ENCODE peak calls at places on chromosome 10, in six cellular contexts. One of them, this sample, is unnamed. For H3K4me1 and H3K9me3, the result is how much of the 10 kb centered on the place peaks cover.

GRCh38 chr10:78754269-78755074 is 314.3 kb upstream of the ZMIZ1 start:
- DNase-seq in OCI-LY7: no peak
- DNase-seq in DND-41: no peak
- DNase-seq in astrocyte: peak
- DNase-seq in pancreas: no peak
- DNase-seq in iPS DF 6.9: no peak
- DNase-seq in this sample: no peak

GRCh38 chr10:62172465-62172864 is 96.2 kb downstream of the RTKN2 start:
- DNase-seq in OCI-LY7: no peak
- DNase-seq in DND-41: no peak
- DNase-seq in astrocyte: no peak
- DNase-seq in pancreas: no peak
- DNase-seq in iPS DF 6.9: no peak
- DNase-seq in this sample: no peak

GRCh38 chr10:70223728-70224127 is 9.5 kb downstream of the PPA1 start:
- DNase-seq in DND-41: no peak
- DNase-seq in iPS DF 6.9: no peak
- DNase-seq in OCI-LY7: no peak
- DNase-seq in astrocyte: no peak
- DNase-seq in pancreas: no peak
- DNase-seq in this sample: no peak

GRCh38 chr10:116974442-116975005 is 30.5 kb downstream of the SHTN1 start:
- DNase-seq in OCI-LY7: no peak
- DNase-seq in DND-41: no peak
- DNase-seq in pancreas: no peak
- DNase-seq in astrocyte: peak
- DNase-seq in iPS DF 6.9: no peak
- DNase-seq in this sample: no peak

GRCh38 chr10:97297556-97298222 is 5.3 kb upstream of the ARHGAP19 start:
- DNase-seq in DND-41: no peak
- DNase-seq in OCI-LY7: no peak
- DNase-seq in pancreas: no peak
- DNase-seq in iPS DF 6.9: no peak
- DNase-seq in astrocyte: no peak
- DNase-seq in this sample: no peak

GRCh38 chr10:47062801-47063200 is 151.6 kb downstream of the PTPN20 start:
- DNase-seq in DND-41: no peak
- DNase-seq in astrocyte: no peak
- DNase-seq in pancreas: no peak
- DNase-seq in iPS DF 6.9: peak
- DNase-seq in OCI-LY7: no peak
- DNase-seq in this sample: no peak

GRCh38 chr10:36450385-36450784 is 675.0 kb upstream of the ANKRD30A start:
- DNase-seq in iPS DF 6.9: no peak
- DNase-seq in OCI-LY7: no peak
- DNase-seq in astrocyte: peak
- DNase-seq in pancreas: no peak
- DNase-seq in DND-41: no peak
- DNase-seq in this sample: peak

GRCh38 chr10:83603708-83604107 is 535.6 kb upstream of the GHITM start:
- DNase-seq in astrocyte: peak
- DNase-seq in iPS DF 6.9: no peak
- DNase-seq in pancreas: no peak
- DNase-seq in OCI-LY7: no peak
- DNase-seq in DND-41: no peak
- DNase-seq in this sample: no peak

GRCh38 chr10:131070856-131071255 is 240.7 kb downstream of the TCERG1L start:
- DNase-seq in iPS DF 6.9: no peak
- DNase-seq in OCI-LY7: no peak
- DNase-seq in astrocyte: no peak
- DNase-seq in pancreas: no peak
- DNase-seq in DND-41: no peak
- DNase-seq in this sample: no peak

GRCh38 chr10:22475857-22476600 is 130.7 kb downstream of the SPAG6 start:
- DNase-seq in iPS DF 6.9: no peak
- DNase-seq in astrocyte: no peak
- DNase-seq in OCI-LY7: no peak
- DNase-seq in pancreas: no peak
- DNase-seq in DND-41: no peak
- DNase-seq in this sample: no peak

GRCh38 chr10:7908541-7909210 is 90.4 kb downstream of the TAF3 start:
- DNase-seq in OCI-LY7: no peak
- DNase-seq in pancreas: peak
- DNase-seq in DND-41: peak
- DNase-seq in astrocyte: peak
- DNase-seq in iPS DF 6.9: no peak
- DNase-seq in this sample: no peak

GRCh38 chr10:115826391-115826790 is 446.6 kb downstream of the GFRA1 start:
- DNase-seq in DND-41: no peak
- DNase-seq in OCI-LY7: no peak
- DNase-seq in iPS DF 6.9: no peak
- DNase-seq in pancreas: no peak
- DNase-seq in astrocyte: peak
- DNase-seq in this sample: no peak

DNA sequence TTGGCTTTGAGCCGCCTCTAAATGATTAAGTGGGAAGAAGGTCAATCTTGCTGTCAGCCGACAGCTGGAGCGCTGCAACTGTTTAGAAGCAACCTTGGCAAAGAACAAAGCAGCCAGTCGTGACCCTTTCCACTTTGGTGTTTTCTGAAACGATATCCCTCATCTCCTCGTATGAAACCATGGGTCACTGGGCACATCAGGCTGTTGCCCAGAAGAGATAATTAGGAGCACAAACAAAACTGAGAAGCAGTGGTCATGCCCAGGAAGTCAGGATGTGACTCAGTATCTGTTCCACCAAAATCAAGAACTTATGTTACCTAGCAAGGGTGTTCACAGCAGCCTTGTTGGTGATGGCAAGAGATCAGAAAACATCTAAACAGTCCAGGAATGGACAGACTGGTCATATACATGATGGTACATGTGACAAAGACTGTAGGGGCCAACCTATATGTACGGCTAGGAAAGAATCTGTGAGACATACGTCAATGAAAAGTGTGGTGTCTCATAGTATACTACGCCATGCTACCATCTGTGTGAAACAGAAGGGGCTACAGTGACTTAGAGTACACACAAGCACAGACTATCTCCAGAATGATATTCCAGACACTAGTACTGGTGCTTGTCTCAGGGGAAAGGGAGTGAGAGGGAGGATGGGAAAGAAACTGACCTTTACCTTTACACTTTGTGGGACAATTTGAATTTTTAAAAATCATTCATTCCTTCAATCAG is 22.4 kb downstream of the STN1 start:
- DNase-seq in OCI-LY7: no peak
- DNase-seq in pancreas: no peak
- DNase-seq in iPS DF 6.9: no peak
- DNase-seq in astrocyte: peak
- DNase-seq in DND-41: no peak
- DNase-seq in this sample: no peak
- H3K4me1 ChIP-seq in OCI-LY7: under half
- H3K4me1 ChIP-seq in pancreas: under half
- H3K4me1 ChIP-seq in iPS DF 6.9: under half
- H3K4me1 ChIP-seq in astrocyte: under half
- H3K4me1 ChIP-seq in DND-41: under half
- H3K4me1 ChIP-seq in this sample: under half

DNA sequence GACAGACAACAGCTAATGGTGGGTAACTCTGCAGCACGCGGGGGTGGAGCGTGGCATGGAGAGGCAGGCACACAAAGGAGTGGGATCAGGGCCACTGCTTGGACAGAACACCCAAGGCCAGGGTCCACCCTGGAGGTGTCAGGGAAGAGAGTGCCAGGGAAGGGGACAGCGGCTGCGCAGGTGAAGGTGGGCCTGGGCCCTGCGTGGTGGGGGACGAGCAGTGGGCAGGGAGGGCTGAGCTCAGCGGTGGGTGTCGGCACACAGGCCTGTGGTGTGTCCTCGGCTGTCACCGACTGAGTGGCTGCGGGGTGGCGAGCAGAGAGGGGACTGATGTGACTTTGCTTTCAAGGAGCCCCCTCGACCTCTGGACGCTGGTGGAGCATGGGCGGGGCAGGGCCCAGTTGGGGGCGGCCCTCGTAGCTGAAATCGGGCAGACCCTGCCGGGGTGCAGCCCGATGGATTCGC is 8.4 kb upstream of the SCART1 start:
- DNase-seq in OCI-LY7: no peak
- DNase-seq in astrocyte: no peak
- DNase-seq in pancreas: no peak
- DNase-seq in DND-41: no peak
- DNase-seq in iPS DF 6.9: no peak
- DNase-seq in this sample: no peak
- H3K9me3 ChIP-seq in OCI-LY7: under half
- H3K9me3 ChIP-seq in astrocyte: under half
- H3K9me3 ChIP-seq in pancreas: under half
- H3K9me3 ChIP-seq in DND-41: under half
- H3K9me3 ChIP-seq in iPS DF 6.9: under half
- H3K9me3 ChIP-seq in this sample: under half

GRCh38 chr10:73779018-73779417 is 2.8 kb upstream of the CHCHD1 start:
- DNase-seq in pancreas: no peak
- DNase-seq in OCI-LY7: no peak
- DNase-seq in iPS DF 6.9: no peak
- DNase-seq in astrocyte: no peak
- DNase-seq in DND-41: no peak
- DNase-seq in this sample: no peak

GRCh38 chr10:73780966-73781365 is 882 bp upstream of the CHCHD1 start:
- DNase-seq in astrocyte: no peak
- DNase-seq in DND-41: no peak
- DNase-seq in iPS DF 6.9: no peak
- DNase-seq in pancreas: no peak
- DNase-seq in OCI-LY7: peak
- DNase-seq in this sample: no peak

GRCh38 chr10:73779539-73780197 is 2.2 kb upstream of the CHCHD1 start:
- DNase-seq in iPS DF 6.9: no peak
- DNase-seq in OCI-LY7: no peak
- DNase-seq in astrocyte: no peak
- DNase-seq in DND-41: no peak
- DNase-seq in pancreas: no peak
- DNase-seq in this sample: no peak

GRCh38 chr10:73781548-73781878 is 335 bp upstream of the CHCHD1 start:
- DNase-seq in OCI-LY7: no peak
- DNase-seq in pancreas: no peak
- DNase-seq in astrocyte: no peak
- DNase-seq in DND-41: no peak
- DNase-seq in iPS DF 6.9: no peak
- DNase-seq in this sample: no peak

DNA sequence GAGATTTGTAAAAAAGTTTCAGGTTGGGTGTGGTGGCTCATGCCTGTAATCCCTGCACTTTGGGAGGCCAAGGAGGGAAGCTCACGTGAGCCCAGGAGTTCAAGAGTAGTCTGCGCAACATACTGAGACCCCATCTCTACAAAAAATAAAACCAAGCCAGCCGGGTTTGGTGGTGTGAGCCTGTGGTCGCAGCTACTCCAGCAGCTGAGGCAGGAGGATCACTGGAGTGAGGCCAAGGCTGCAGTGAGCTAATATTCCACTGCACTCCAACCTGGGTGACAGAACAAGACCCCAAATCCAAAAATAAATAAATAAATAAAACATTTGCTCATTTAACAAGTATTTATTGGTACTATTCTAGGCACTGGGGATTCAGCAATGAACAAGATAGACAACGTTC is 1.5 kb upstream of the CHCHD1 start:
- DNase-seq in astrocyte: no peak
- DNase-seq in OCI-LY7: no peak
- DNase-seq in pancreas: no peak
- DNase-seq in iPS DF 6.9: no peak
- DNase-seq in DND-41: no peak
- DNase-seq in this sample: no peak
- H3K4me3 ChIP-seq in astrocyte: peak
- H3K4me3 ChIP-seq in OCI-LY7: peak
- H3K4me3 ChIP-seq in pancreas: no peak
- H3K4me3 ChIP-seq in iPS DF 6.9: no peak
- H3K4me3 ChIP-seq in DND-41: no peak
- H3K4me3 ChIP-seq in this sample: no peak

GRCh38 chr10:93461124-93461806 is 20.9 kb downstream of the MYOF start:
- DNase-seq in astrocyte: peak
- DNase-seq in OCI-LY7: peak
- DNase-seq in DND-41: no peak
- DNase-seq in iPS DF 6.9: no peak
- DNase-seq in pancreas: no peak
- DNase-seq in this sample: no peak

GRCh38 chr10:93463723-93464511 is 18.2 kb downstream of the MYOF start:
- DNase-seq in pancreas: no peak
- DNase-seq in OCI-LY7: no peak
- DNase-seq in DND-41: no peak
- DNase-seq in iPS DF 6.9: no peak
- DNase-seq in astrocyte: peak
- DNase-seq in this sample: no peak

GRCh38 chr10:93462371-93462770 is 19.8 kb downstream of the MYOF start:
- DNase-seq in astrocyte: no peak
- DNase-seq in DND-41: no peak
- DNase-seq in OCI-LY7: no peak
- DNase-seq in iPS DF 6.9: no peak
- DNase-seq in pancreas: no peak
- DNase-seq in this sample: no peak

GRCh38 chr10:93462881-93463280 is 19.3 kb downstream of the MYOF start:
- DNase-seq in astrocyte: peak
- DNase-seq in iPS DF 6.9: no peak
- DNase-seq in OCI-LY7: peak
- DNase-seq in pancreas: no peak
- DNase-seq in DND-41: no peak
- DNase-seq in this sample: no peak

GRCh38 chr10:93461807-93462178 is 20.3 kb downstream of the MYOF start:
- DNase-seq in iPS DF 6.9: no peak
- DNase-seq in astrocyte: peak
- DNase-seq in DND-41: no peak
- DNase-seq in OCI-LY7: peak
- DNase-seq in pancreas: no peak
- DNase-seq in this sample: no peak
- H3K4me1 ChIP-seq in iPS DF 6.9: under half
- H3K4me1 ChIP-seq in astrocyte: half or more
- H3K4me1 ChIP-seq in DND-41: under half
- H3K4me1 ChIP-seq in OCI-LY7: under half
- H3K4me1 ChIP-seq in pancreas: under half
- H3K4me1 ChIP-seq in this sample: under half